ENCODE peak calls at places on chromosome 21, in nine cellular contexts. One of them, this sample, is unnamed.
A peak's percentile ranks its signal among the peaks of the same experiment; 100 is the strongest.

GRCh38 chr21:22597660-22598255 is 1599.5 kb downstream of the NCAM2 start:
- DNase-seq in left lung: peak; percentile 41
- DNase-seq in neural progenitor cell: no peak
- DNase-seq in endodermal cell: no peak
- DNase-seq in thoracic aorta: no peak
- DNase-seq in upper lobe of left lung: peak; percentile 65
- DNase-seq in neuronal stem cell: no peak
- DNase-seq in lung: no peak
- DNase-seq in IMR-90: no peak
- DNase-seq in this sample: no peak

GRCh38 chr21:36211660-36212512 is 55.3 kb downstream of the DOP1B start:
- DNase-seq in left lung: no peak
- DNase-seq in thoracic aorta: no peak
- DNase-seq in lung: no peak
- DNase-seq in IMR-90: peak; percentile 93
- DNase-seq in endodermal cell: no peak
- DNase-seq in upper lobe of left lung: no peak
- DNase-seq in neural progenitor cell: no peak
- DNase-seq in neuronal stem cell: no peak
- DNase-seq in this sample: no peak

GRCh38 chr21:30434033-30434631 is 4.1 kb downstream of the KRTAP13-4 start:
- DNase-seq in endodermal cell: peak; percentile 88
- DNase-seq in lung: no peak
- DNase-seq in neuronal stem cell: peak; percentile 11
- DNase-seq in thoracic aorta: no peak
- DNase-seq in upper lobe of left lung: no peak
- DNase-seq in IMR-90: no peak
- DNase-seq in neural progenitor cell: peak; percentile 56
- DNase-seq in left lung: no peak
- DNase-seq in this sample: peak; percentile 3

GRCh38 chr21:17554619-17555472 is 42.0 kb downstream of the CXADR start:
- DNase-seq in lung: no peak
- DNase-seq in left lung: no peak
- DNase-seq in neural progenitor cell: peak; percentile 52
- DNase-seq in thoracic aorta: no peak
- DNase-seq in neuronal stem cell: peak; percentile 14
- DNase-seq in upper lobe of left lung: no peak
- DNase-seq in endodermal cell: no peak
- DNase-seq in IMR-90: peak; percentile 10
- DNase-seq in this sample: peak; percentile 16

GRCh38 chr21:46667191-46667734 is 31.8 kb downstream of the PRMT2 start:
- DNase-seq in neuronal stem cell: no peak
- DNase-seq in endodermal cell: peak; percentile 76
- DNase-seq in IMR-90: peak; percentile 16
- DNase-seq in left lung: no peak
- DNase-seq in thoracic aorta: no peak
- DNase-seq in upper lobe of left lung: peak; percentile 82
- DNase-seq in neural progenitor cell: peak; percentile 58
- DNase-seq in lung: no peak
- DNase-seq in this sample: no peak

GRCh38 chr21:33587792-33588484 is 546 bp downstream of the DONSON start:
- DNase-seq in lung: no peak
- DNase-seq in endodermal cell: peak; percentile 76
- DNase-seq in IMR-90: peak; percentile 20
- DNase-seq in thoracic aorta: no peak
- DNase-seq in upper lobe of left lung: no peak
- DNase-seq in neural progenitor cell: peak; percentile 64
- DNase-seq in left lung: peak; percentile 80
- DNase-seq in neuronal stem cell: peak; percentile 23
- DNase-seq in this sample: peak; percentile 41

GRCh38 chr21:45573452-45574035 is 31.3 kb upstream of the SLC19A1 start:
- DNase-seq in lung: no peak
- DNase-seq in neuronal stem cell: no peak
- DNase-seq in left lung: no peak
- DNase-seq in neural progenitor cell: no peak
- DNase-seq in upper lobe of left lung: no peak
- DNase-seq in IMR-90: no peak
- DNase-seq in endodermal cell: peak; percentile 36
- DNase-seq in thoracic aorta: no peak
- DNase-seq in this sample: no peak

GRCh38 chr21:41377715-41378114 is 15.9 kb downstream of the MX2 start:
- DNase-seq in lung: no peak
- DNase-seq in IMR-90: no peak
- DNase-seq in neuronal stem cell: no peak
- DNase-seq in endodermal cell: peak; percentile 73
- DNase-seq in left lung: no peak
- DNase-seq in thoracic aorta: no peak
- DNase-seq in upper lobe of left lung: no peak
- DNase-seq in neural progenitor cell: peak; percentile 18
- DNase-seq in this sample: no peak

GRCh38 chr21:44724926-44725325 is 13.6 kb upstream of the TSPEAR start:
- DNase-seq in lung: no peak
- DNase-seq in IMR-90: no peak
- DNase-seq in endodermal cell: no peak
- DNase-seq in thoracic aorta: no peak
- DNase-seq in neural progenitor cell: no peak
- DNase-seq in upper lobe of left lung: no peak
- DNase-seq in neuronal stem cell: no peak
- DNase-seq in left lung: no peak
- DNase-seq in this sample: no peak

GRCh38 chr21:35005077-35005476 is 44.0 kb downstream of the RUNX1 start:
- DNase-seq in lung: no peak
- DNase-seq in thoracic aorta: no peak
- DNase-seq in neuronal stem cell: no peak
- DNase-seq in IMR-90: peak; percentile 76
- DNase-seq in upper lobe of left lung: no peak
- DNase-seq in endodermal cell: no peak
- DNase-seq in left lung: no peak
- DNase-seq in neural progenitor cell: no peak
- DNase-seq in this sample: no peak

GRCh38 chr21:46227811-46228344 is 696 bp downstream of the LSS start:
- DNase-seq in IMR-90: no peak
- DNase-seq in neural progenitor cell: peak; percentile 42
- DNase-seq in left lung: peak; percentile 80
- DNase-seq in thoracic aorta: no peak
- DNase-seq in upper lobe of left lung: peak; percentile 68
- DNase-seq in neuronal stem cell: no peak
- DNase-seq in endodermal cell: peak; percentile 60
- DNase-seq in lung: no peak
- DNase-seq in this sample: peak; percentile 24

GRCh38 chr21:21216013-21216412 is 217.8 kb downstream of the NCAM2 start:
- DNase-seq in endodermal cell: no peak
- DNase-seq in neuronal stem cell: no peak
- DNase-seq in upper lobe of left lung: no peak
- DNase-seq in thoracic aorta: no peak
- DNase-seq in neural progenitor cell: no peak
- DNase-seq in lung: no peak
- DNase-seq in left lung: no peak
- DNase-seq in IMR-90: no peak
- DNase-seq in this sample: no peak

GRCh38 chr21:28602581-28602980 is 390.1 kb downstream of the LTN1 start:
- DNase-seq in neural progenitor cell: no peak
- DNase-seq in left lung: no peak
- DNase-seq in lung: no peak
- DNase-seq in endodermal cell: no peak
- DNase-seq in neuronal stem cell: no peak
- DNase-seq in upper lobe of left lung: no peak
- DNase-seq in IMR-90: no peak
- DNase-seq in thoracic aorta: no peak
- DNase-seq in this sample: no peak

GRCh38 chr21:29643289-29643688 is 296.5 kb downstream of the GRIK1 start:
- DNase-seq in neuronal stem cell: no peak
- DNase-seq in neural progenitor cell: no peak
- DNase-seq in upper lobe of left lung: no peak
- DNase-seq in lung: no peak
- DNase-seq in IMR-90: no peak
- DNase-seq in left lung: no peak
- DNase-seq in endodermal cell: no peak
- DNase-seq in thoracic aorta: no peak
- DNase-seq in this sample: no peak

GRCh38 chr21:25396135-25396711 is 211.1 kb downstream of the MRPL39 start:
- DNase-seq in neural progenitor cell: no peak
- DNase-seq in upper lobe of left lung: no peak
- DNase-seq in endodermal cell: no peak
- DNase-seq in neuronal stem cell: no peak
- DNase-seq in left lung: no peak
- DNase-seq in thoracic aorta: no peak
- DNase-seq in IMR-90: no peak
- DNase-seq in lung: no peak
- DNase-seq in this sample: no peak

GRCh38 chr21:33212159-33212851 is 17.4 kb upstream of the IFNAR2 start:
- DNase-seq in left lung: no peak
- DNase-seq in lung: no peak
- DNase-seq in neuronal stem cell: no peak
- DNase-seq in IMR-90: peak; percentile 83
- DNase-seq in thoracic aorta: no peak
- DNase-seq in endodermal cell: no peak
- DNase-seq in neural progenitor cell: no peak
- DNase-seq in upper lobe of left lung: no peak
- DNase-seq in this sample: peak; percentile 84

GRCh38 chr21:28229811-28230210 is 762.9 kb downstream of the LTN1 start:
- DNase-seq in neural progenitor cell: no peak
- DNase-seq in upper lobe of left lung: no peak
- DNase-seq in left lung: no peak
- DNase-seq in thoracic aorta: no peak
- DNase-seq in IMR-90: peak; percentile 93
- DNase-seq in endodermal cell: no peak
- DNase-seq in neuronal stem cell: no peak
- DNase-seq in lung: no peak
- DNase-seq in this sample: peak; percentile 33

GRCh38 chr21:44990921-44991320 is 51.1 kb downstream of the SLX9 start:
- DNase-seq in thoracic aorta: no peak
- DNase-seq in upper lobe of left lung: peak; percentile 65
- DNase-seq in lung: no peak
- DNase-seq in endodermal cell: no peak
- DNase-seq in neural progenitor cell: no peak
- DNase-seq in IMR-90: no peak
- DNase-seq in neuronal stem cell: no peak
- DNase-seq in left lung: peak; percentile 59
- DNase-seq in this sample: no peak

DNA sequence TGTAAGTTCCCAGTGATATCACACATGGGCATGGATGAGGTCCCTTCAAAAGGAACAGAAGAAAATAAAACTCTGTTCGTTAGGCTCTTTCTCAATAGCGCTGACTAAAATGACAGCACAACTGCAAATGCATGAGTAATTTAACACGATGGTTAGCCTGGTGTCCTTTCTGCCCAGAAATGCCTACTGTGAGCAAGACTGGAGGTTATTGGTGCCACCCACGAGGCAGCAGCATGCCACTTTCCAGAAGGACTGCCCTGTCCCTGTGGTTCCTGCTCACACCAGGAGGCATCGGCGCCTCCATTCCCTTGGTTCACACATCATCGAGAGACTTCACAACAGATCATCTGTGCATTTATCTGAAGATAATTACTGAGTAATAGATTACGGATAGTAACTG is 26.2 kb downstream of the VPS26C start:
- DNase-seq in thoracic aorta: no peak
- DNase-seq in neuronal stem cell: no peak
- DNase-seq in lung: no peak
- DNase-seq in neural progenitor cell: no peak
- DNase-seq in endodermal cell: peak; percentile 57
- DNase-seq in IMR-90: no peak
- DNase-seq in left lung: no peak
- DNase-seq in upper lobe of left lung: no peak
- DNase-seq in this sample: no peak
- H3K9me3 ChIP-seq in thoracic aorta: no peaks in the 10 kb centered on the region
- H3K9me3 ChIP-seq in neuronal stem cell: no peaks in the 10 kb centered on the region
- H3K9me3 ChIP-seq in lung: no peaks in the 10 kb centered on the region
- H3K9me3 ChIP-seq in neural progenitor cell: no peaks in the 10 kb centered on the region
- H3K9me3 ChIP-seq in endodermal cell: no peaks in the 10 kb centered on the region
- H3K9me3 ChIP-seq in IMR-90: no peaks in the 10 kb centered on the region
- H3K9me3 ChIP-seq in left lung: no peaks in the 10 kb centered on the region
- H3K9me3 ChIP-seq in upper lobe of left lung: no peaks in the 10 kb centered on the region
- H3K9me3 ChIP-seq in this sample: no peaks in the 10 kb centered on the region

GRCh38 chr21:43312011-43312410 is 114.9 kb downstream of the SIK1 start:
- DNase-seq in left lung: no peak
- DNase-seq in IMR-90: no peak
- DNase-seq in neural progenitor cell: no peak
- DNase-seq in endodermal cell: no peak
- DNase-seq in lung: no peak
- DNase-seq in upper lobe of left lung: no peak
- DNase-seq in thoracic aorta: no peak
- DNase-seq in neuronal stem cell: no peak
- DNase-seq in this sample: peak; percentile 24
- H3K4me1 ChIP-seq in left lung: no peaks in the 10 kb centered on the region
- H3K4me1 ChIP-seq in IMR-90: no peaks in the 10 kb centered on the region
- H3K4me1 ChIP-seq in neural progenitor cell: no peaks in the 10 kb centered on the region
- H3K4me1 ChIP-seq in endodermal cell: no peaks in the 10 kb centered on the region
- H3K4me1 ChIP-seq in lung: peaks cover 4% of the 10 kb centered on the region
- H3K4me1 ChIP-seq in upper lobe of left lung: peaks cover 3% of the 10 kb centered on the region
- H3K4me1 ChIP-seq in thoracic aorta: no peaks in the 10 kb centered on the region
- H3K4me1 ChIP-seq in neuronal stem cell: peaks cover 5% of the 10 kb centered on the region
- H3K4me1 ChIP-seq in this sample: peaks cover 3% of the 10 kb centered on the region

GRCh38 chr21:38830667-38831525 is 25.2 kb downstream of the ETS2 start:
- DNase-seq in endodermal cell: no peak
- DNase-seq in left lung: no peak
- DNase-seq in IMR-90: no peak
- DNase-seq in neural progenitor cell: no peak
- DNase-seq in upper lobe of left lung: no peak
- DNase-seq in neuronal stem cell: no peak
- DNase-seq in lung: no peak
- DNase-seq in thoracic aorta: no peak
- DNase-seq in this sample: no peak
- H3K4me3 ChIP-seq in endodermal cell: no peak overlapping the region
- H3K4me3 ChIP-seq in left lung: no peak overlapping the region
- H3K4me3 ChIP-seq in IMR-90: no peak overlapping the region
- H3K4me3 ChIP-seq in neural progenitor cell: no peak overlapping the region
- H3K4me3 ChIP-seq in upper lobe of left lung: no peak overlapping the region
- H3K4me3 ChIP-seq in neuronal stem cell: no peak overlapping the region
- H3K4me3 ChIP-seq in lung: no peak overlapping the region
- H3K4me3 ChIP-seq in thoracic aorta: no peak overlapping the region
- H3K4me3 ChIP-seq in this sample: no peak overlapping the region

GRCh38 chr21:39321424-39321823 is 8.0 kb upstream of the BRWD1 start:
- DNase-seq in thoracic aorta: no peak
- DNase-seq in neural progenitor cell: no peak
- DNase-seq in IMR-90: peak; percentile 13
- DNase-seq in endodermal cell: no peak
- DNase-seq in left lung: no peak
- DNase-seq in upper lobe of left lung: no peak
- DNase-seq in lung: no peak
- DNase-seq in neuronal stem cell: no peak
- DNase-seq in this sample: no peak

GRCh38 chr21:39318091-39318959 is 4.9 kb upstream of the BRWD1 start:
- DNase-seq in endodermal cell: no peak
- DNase-seq in neuronal stem cell: no peak
- DNase-seq in left lung: no peak
- DNase-seq in thoracic aorta: no peak
- DNase-seq in upper lobe of left lung: no peak
- DNase-seq in IMR-90: no peak
- DNase-seq in neural progenitor cell: no peak
- DNase-seq in lung: no peak
- DNase-seq in this sample: no peak

GRCh38 chr21:39317134-39318090 is 4.0 kb upstream of the BRWD1 start:
- DNase-seq in upper lobe of left lung: no peak
- DNase-seq in lung: no peak
- DNase-seq in neural progenitor cell: no peak
- DNase-seq in endodermal cell: no peak
- DNase-seq in thoracic aorta: no peak
- DNase-seq in left lung: no peak
- DNase-seq in IMR-90: no peak
- DNase-seq in neuronal stem cell: no peak
- DNase-seq in this sample: peak; percentile 79

GRCh38 chr21:39319251-39319756 is 5.9 kb upstream of the BRWD1 start:
- DNase-seq in lung: no peak
- DNase-seq in neuronal stem cell: no peak
- DNase-seq in left lung: no peak
- DNase-seq in thoracic aorta: no peak
- DNase-seq in endodermal cell: no peak
- DNase-seq in IMR-90: peak; percentile 48
- DNase-seq in neural progenitor cell: no peak
- DNase-seq in upper lobe of left lung: no peak
- DNase-seq in this sample: no peak

GRCh38 chr21:39319814-39320332 is 6.4 kb upstream of the BRWD1 start:
- DNase-seq in IMR-90: peak; percentile 33
- DNase-seq in thoracic aorta: no peak
- DNase-seq in left lung: no peak
- DNase-seq in neuronal stem cell: no peak
- DNase-seq in upper lobe of left lung: no peak
- DNase-seq in lung: no peak
- DNase-seq in neural progenitor cell: no peak
- DNase-seq in endodermal cell: no peak
- DNase-seq in this sample: no peak
- H3K9me3 ChIP-seq in IMR-90: no peaks in the 10 kb centered on the region
- H3K9me3 ChIP-seq in thoracic aorta: no peaks in the 10 kb centered on the region
- H3K9me3 ChIP-seq in left lung: no peaks in the 10 kb centered on the region
- H3K9me3 ChIP-seq in neuronal stem cell: no peaks in the 10 kb centered on the region
- H3K9me3 ChIP-seq in upper lobe of left lung: no peaks in the 10 kb centered on the region
- H3K9me3 ChIP-seq in lung: no peaks in the 10 kb centered on the region
- H3K9me3 ChIP-seq in neural progenitor cell: no peaks in the 10 kb centered on the region
- H3K9me3 ChIP-seq in endodermal cell: no peaks in the 10 kb centered on the region
- H3K9me3 ChIP-seq in this sample: no peaks in the 10 kb centered on the region